ENCODE peak calls at places on chromosomes 12 and 14, in seven cellular contexts. T is LoVo; P is stimulated activated CD8-positive, alpha-beta memory T cell treated with anti-CD3 and anti-CD28 coated beads, Interleukin-15, amount 100 ng/mL, for 24 hours; S is T-helper 1 cell; C is COR-L47; O is astrocyte; G is mesothelial cell of epicardium. X is an unnamed sample.

GRCh38 chr14:30291216-30291615 is 267.7 kb upstream of the G2E3 start:
- DNase-seq in O (peak; percentile 88), S (no peak), G (no peak), P (no peak), T (no peak), C (no peak), X (no peak)

GRCh38 chr14:89915114-89915878 is 39.2 kb downstream of the EFCAB11 start:
- DNase-seq in S (no peak), O (peak; percentile 37), G (no peak), T (peak; percentile 65), C (peak; percentile 52), P (peak; percentile 19), X (no peak)

GRCh38 chr14:22598099-22598895 is at the start of gene ABHD4:
- DNase-seq in O (peak; percentile 40), P (no peak), T (peak; percentile 69), G (peak; percentile 43), C (peak; percentile 4), S (peak; percentile 28), X (peak; percentile 60)

GRCh38 chr12:6426882-6427671 is 17.7 kb upstream of the CD27 start:
- DNase-seq in T (no peak), G (no peak), C (no peak), S (peak; percentile 29), P (peak; percentile 66), O (no peak), X (no peak)

GRCh38 chr12:49093746-49094103 is 876 bp downstream of the DHH start:
- DNase-seq in P (no peak), O (no peak), G (no peak), T (no peak), C (no peak), S (no peak), X (no peak)

GRCh38 chr12:101794574-101794973 is 36.2 kb downstream of the GNPTAB start:
- DNase-seq in G (no peak), P (no peak), T (no peak), O (no peak), S (no peak), C (no peak), X (no peak)

GRCh38 chr12:66149702-66150398 is 19.3 kb upstream of the LLPH start:
- DNase-seq in C (no peak), O (no peak), G (no peak), P (no peak), S (no peak), T (no peak), X (no peak)

GRCh38 chr14:106269029-106269428 is 742.6 kb downstream of the TMEM121 start:
- DNase-seq in T (no peak), O (no peak), G (no peak), P (no peak), C (no peak), S (no peak), X (no peak)

GRCh38 chr12:110744176-110744575 is 1.5 kb upstream of the PPP1CC start:
- DNase-seq in G (no peak), S (no peak), O (peak; percentile 50), C (no peak), P (no peak), T (peak; percentile 48), X (no peak)

GRCh38 chr12:131536337-131536736 is 174.6 kb upstream of the SFSWAP start:
- DNase-seq in T (no peak), S (no peak), P (no peak), C (no peak), O (no peak), G (no peak), X (no peak)

GRCh38 chr14:99395904-99396530 is 84.6 kb downstream of the SETD3 start:
- DNase-seq in C (peak; percentile 77), O (peak; percentile 83), P (no peak), T (no peak), G (no peak), S (no peak), X (no peak)

GRCh38 chr14:95396221-95396620 is 76.5 kb upstream of the CLMN start:
- DNase-seq in P (no peak), C (no peak), G (no peak), T (no peak), S (no peak), O (no peak), X (no peak)

GRCh38 chr14:69002069-69002468 is 23.0 kb upstream of the ACTN1 start:
- DNase-seq in P (no peak), S (no peak), C (no peak), G (no peak), T (no peak), O (no peak), X (no peak)

GRCh38 chr14:64704743-64705405 is 650 bp downstream of the PLEKHG3 start:
- DNase-seq in O (no peak), P (no peak), T (no peak), C (peak; percentile 33), G (no peak), S (no peak), X (no peak)

GRCh38 chr12:98698603-98699463 is 53.7 kb downstream of the APAF1 start:
- DNase-seq in G (no peak), C (peak; percentile 55), O (peak; percentile 40), T (peak; percentile 67), S (no peak), P (no peak), X (no peak)

GRCh38 chr14:77961853-77962580 is 162.1 kb downstream of the ADCK1 start:
- DNase-seq in G (no peak), C (no peak), P (no peak), O (no peak), T (no peak), S (no peak), X (no peak)

GRCh38 chr14:83023369-83023768 is 1489.7 kb upstream of the SEL1L start:
- DNase-seq in S (no peak), O (no peak), P (no peak), T (no peak), C (no peak), G (no peak), X (no peak)

GRCh38 chr12:108694812-108695278 is 36.5 kb downstream of the CORO1C start:
- DNase-seq in C (no peak), P (no peak), O (peak; percentile 60), T (no peak), S (no peak), G (no peak), X (no peak)

GRCh38 chr12:5780536-5780935 is 164.5 kb downstream of the ANO2 start:
- DNase-seq in S (no peak), P (no peak), T (no peak), G (no peak), C (no peak), O (no peak), X (no peak)

GRCh38 chr12:103840399-103840880 is 594 bp downstream of the NT5DC3 start:
- DNase-seq in T (no peak), S (no peak), O (peak; percentile 11), G (no peak), C (no peak), P (no peak), X (no peak)

X was measured in omental fat pad.